ENCODE peak calls at places on chromosomes 1 and 21, in ten cellular contexts. C is NCI-H774; B is SW480; V is Right ventricle myocardium superior; M is cardiac fibroblast; U is CD4-positive, alpha-beta memory T cell; T is activated T-cell treated with anti-CD3 and anti-CD28 coated beads for 4 hours; E is type B pancreatic cell; I is NCI-H2081; N is AG09309. A is an unnamed sample.

GRCh38 chr1:181114574-181115366 is 26.3 kb downstream of the IER5 start:
- DNase-seq in C (no peak), B (no peak), V (no peak), M (no peak), U (no peak), T (no peak), E (no peak), I (no peak), N (no peak), A (no peak)

GRCh38 chr1:232221790-232222499 is 408.0 kb downstream of the SIPA1L2 start:
- DNase-seq in C (no peak), B (peak), V (no peak), M (peak), U (no peak), T (no peak), E (no peak), I (no peak), N (no peak), A (no peak)

GRCh38 chr1:184698969-184699368 is 55.7 kb downstream of the EDEM3 start:
- DNase-seq in C (no peak), B (no peak), V (no peak), M (no peak), U (no peak), T (no peak), E (no peak), I (no peak), N (no peak), A (no peak)

GRCh38 chr1:213761845-213762407 is 225.8 kb upstream of the PROX1 start:
- DNase-seq in C (no peak), B (peak), V (no peak), M (no peak), U (peak), T (peak), E (no peak), I (no peak), N (no peak), A (no peak)

GRCh38 chr1:55519276-55519675 is 304.1 kb upstream of the USP24 start:
- DNase-seq in C (no peak), B (no peak), V (no peak), M (no peak), U (no peak), T (no peak), E (no peak), I (no peak), N (no peak), A (no peak)

GRCh38 chr21:41477641-41478318 is 30.2 kb downstream of the TMPRSS2 start:
- DNase-seq in C (no peak), B (peak), V (no peak), M (no peak), U (no peak), T (no peak), E (no peak), I (peak), N (no peak), A (no peak)

GRCh38 chr21:18245493-18245967 is 897 bp downstream of the CHODL start:
- DNase-seq in C (peak), B (peak), V (peak), M (no peak), U (no peak), T (no peak), E (no peak), I (peak), N (no peak), A (no peak)

GRCh38 chr1:150534002-150534401 is 15.2 kb upstream of the ADAMTSL4 start:
- DNase-seq in C (no peak), B (no peak), V (peak), M (no peak), U (no peak), T (no peak), E (no peak), I (no peak), N (no peak), A (no peak)

GRCh38 chr1:88552226-88552625 is 131.8 kb upstream of the PKN2 start:
- DNase-seq in C (no peak), B (no peak), V (no peak), M (no peak), U (no peak), T (no peak), E (no peak), I (no peak), N (no peak), A (no peak)

GRCh38 chr1:193568451-193568985 is 382.1 kb upstream of the B3GALT2 start:
- DNase-seq in C (no peak), B (no peak), V (no peak), M (no peak), U (no peak), T (no peak), E (no peak), I (no peak), N (no peak), A (no peak)

GRCh38 chr1:109307363-109308021 is 681 bp upstream of the MYBPHL start:
- DNase-seq in C (peak), B (no peak), V (peak), M (no peak), U (no peak), T (no peak), E (no peak), I (peak), N (no peak), A (no peak)

GRCh38 chr1:62092126-62092525 is 102.5 kb upstream of the L1TD1 start:
- DNase-seq in C (no peak), B (no peak), V (no peak), M (no peak), U (no peak), T (no peak), E (no peak), I (no peak), N (no peak), A (no peak)

GRCh38 chr1:237013608-237014007 is 9.4 kb upstream of the MT1HL1 start:
- DNase-seq in C (no peak), B (no peak), V (no peak), M (no peak), U (no peak), T (no peak), E (no peak), I (no peak), N (no peak), A (no peak)

GRCh38 chr1:227454686-227455085 is 108.7 kb upstream of the ZNF678 start:
- DNase-seq in C (no peak), B (no peak), V (no peak), M (no peak), U (no peak), T (no peak), E (no peak), I (no peak), N (no peak), A (no peak)

GRCh38 chr1:213303286-213303685 is 252.2 kb downstream of the RPS6KC1 start:
- DNase-seq in C (no peak), B (peak), V (no peak), M (no peak), U (no peak), T (no peak), E (no peak), I (no peak), N (no peak), A (no peak)

GRCh38 chr1:210252621-210253041 is 20.0 kb downstream of the SERTAD4 start:
- DNase-seq in C (no peak), B (peak), V (peak), M (no peak), U (no peak), T (no peak), E (no peak), I (no peak), N (no peak), A (no peak)

GRCh38 chr1:33086384-33086850 is 5.5 kb downstream of the AZIN2 start:
- DNase-seq in C (peak), B (peak), V (peak), M (peak), U (no peak), T (no peak), E (no peak), I (peak), N (peak), A (peak)

GRCh38 chr1:23421752-23422312 is 2.7 kb downstream of the TCEA3 start:
- DNase-seq in C (no peak), B (no peak), V (no peak), M (peak), U (no peak), T (no peak), E (no peak), I (no peak), N (no peak), A (no peak)

GRCh38 chr1:166152977-166153376 is 13.8 kb downstream of the FAM78B start:
- DNase-seq in C (no peak), B (no peak), V (no peak), M (no peak), U (no peak), T (no peak), E (no peak), I (no peak), N (no peak), A (no peak)

GRCh38 chr1:24175033-24175755 is 11.9 kb downstream of the IFNLR1 start:
- DNase-seq in C (no peak), B (peak), V (no peak), M (no peak), U (no peak), T (no peak), E (no peak), I (no peak), N (no peak), A (no peak)

GRCh38 chr1:203048086-203048485 is 21.8 kb downstream of the PPFIA4 start:
- DNase-seq in C (no peak), B (no peak), V (no peak), M (no peak), U (no peak), T (no peak), E (no peak), I (no peak), N (no peak), A (no peak)

GRCh38 chr1:88503656-88504055 is 180.4 kb upstream of the PKN2 start:
- DNase-seq in C (no peak), B (no peak), V (no peak), M (no peak), U (no peak), T (no peak), E (no peak), I (no peak), N (no peak), A (no peak)

GRCh38 chr1:229717774-229718173 is 91.7 kb downstream of the URB2 start:
- DNase-seq in C (no peak), B (peak), V (no peak), M (no peak), U (no peak), T (no peak), E (no peak), I (no peak), N (no peak), A (no peak)

GRCh38 chr1:64482128-64482527 is 12.2 kb downstream of the CACHD1 start:
- DNase-seq in C (no peak), B (no peak), V (no peak), M (no peak), U (no peak), T (no peak), E (no peak), I (no peak), N (no peak), A (no peak)

GRCh38 chr1:165900576-165901380 is 73.4 kb downstream of the UCK2 start:
- DNase-seq in C (no peak), B (no peak), V (no peak), M (no peak), U (no peak), T (no peak), E (no peak), I (peak), N (no peak), A (no peak)

GRCh38 chr21:32844653-32845443 is 73.3 kb upstream of the PAXBP1 start:
- DNase-seq in C (no peak), B (peak), V (no peak), M (peak), U (no peak), T (no peak), E (no peak), I (no peak), N (peak), A (no peak)

GRCh38 chr1:153195216-153195615 is 8.0 kb upstream of the LELP1 start:
- DNase-seq in C (no peak), B (no peak), V (no peak), M (no peak), U (no peak), T (no peak), E (no peak), I (no peak), N (no peak), A (no peak)

GRCh38 chr1:78678324-78678723 is 28.7 kb downstream of the IFI44 start:
- DNase-seq in C (no peak), B (no peak), V (no peak), M (no peak), U (no peak), T (no peak), E (no peak), I (no peak), N (no peak), A (no peak)

GRCh38 chr1:154014154-154014910 is 23.8 kb downstream of the RPS27 start:
- DNase-seq in C (no peak), B (no peak), V (no peak), M (peak), U (no peak), T (no peak), E (no peak), I (no peak), N (peak), A (no peak)

GRCh38 chr1:203287109-203287893 is 18.0 kb upstream of the BTG2 start:
- DNase-seq in C (peak), B (peak), V (peak), M (peak), U (peak), T (peak), E (no peak), I (no peak), N (no peak), A (peak)

GRCh38 chr1:213376862-213377372 is 325.9 kb downstream of the RPS6KC1 start:
- DNase-seq in C (no peak), B (no peak), V (no peak), M (no peak), U (no peak), T (no peak), E (no peak), I (no peak), N (no peak), A (no peak)

GRCh38 chr1:59427155-59427554 is 130.3 kb downstream of the FGGY start:
- DNase-seq in C (no peak), B (peak), V (no peak), M (peak), U (no peak), T (no peak), E (no peak), I (no peak), N (no peak), A (no peak)

GRCh38 chr1:232393010-232393833 is 236.7 kb downstream of the SIPA1L2 start:
- DNase-seq in C (no peak), B (no peak), V (no peak), M (peak), U (no peak), T (no peak), E (no peak), I (no peak), N (no peak), A (no peak)

GRCh38 chr1:70899735-70900134 is 147.9 kb downstream of the PTGER3 start:
- DNase-seq in C (no peak), B (no peak), V (no peak), M (no peak), U (no peak), T (no peak), E (no peak), I (no peak), N (no peak), A (no peak)

GRCh38 chr1:47755368-47755990 is 241.7 kb downstream of the TRABD2B start:
- DNase-seq in C (no peak), B (peak), V (no peak), M (no peak), U (peak), T (peak), E (peak), I (no peak), N (no peak), A (no peak)

GRCh38 chr1:165874643-165875042 is 47.2 kb downstream of the UCK2 start:
- DNase-seq in C (no peak), B (no peak), V (no peak), M (no peak), U (no peak), T (no peak), E (no peak), I (no peak), N (no peak), A (no peak)

GRCh38 chr1:55129194-55129728 is 85.9 kb downstream of the USP24 start:
- DNase-seq in C (no peak), B (no peak), V (peak), M (peak), U (no peak), T (no peak), E (no peak), I (no peak), N (peak), A (no peak)

GRCh38 chr1:12436345-12436658 is 181.7 kb downstream of the DHRS3 start:
- DNase-seq in C (no peak), B (no peak), V (no peak), M (no peak), U (no peak), T (no peak), E (no peak), I (no peak), N (no peak), A (no peak)

GRCh38 chr1:226457307-226457712 is 49.4 kb upstream of the PARP1 start:
- DNase-seq in C (peak), B (no peak), V (no peak), M (peak), U (peak), T (no peak), E (no peak), I (no peak), N (no peak), A (peak)